ENCODE peak calls at places on chromosomes 5 and 9, in eight cellular contexts. R, S, T, O, A, Y, W and Q are unnamed samples.

GRCh38 chr9:132782106-132782505 is 96.0 kb downstream of the AK8 start:
- DNase-seq in R (no peak), S (no peak), T (no peak), O (no peak), A (no peak), Y (no peak), W (no peak), Q (no peak)

GRCh38 chr5:140023611-140024191 is 19.4 kb downstream of the NRG2 start:
- DNase-seq in R (no peak), S (no peak), T (no peak), O (no peak), A (peak), Y (no peak), W (no peak), Q (no peak)

GRCh38 chr9:8780386-8780785 is 980.8 kb upstream of the DMAC1 start:
- DNase-seq in R (no peak), S (no peak), T (no peak), O (no peak), A (no peak), Y (no peak), W (no peak), Q (no peak)

GRCh38 chr5:112491257-112491656 is 72.2 kb upstream of the EPB41L4A start:
- DNase-seq in R (no peak), S (peak), T (no peak), O (no peak), A (peak), Y (no peak), W (peak), Q (no peak)

GRCh38 chr9:135242406-135242805 is 154.9 kb downstream of the OLFM1 start:
- DNase-seq in R (no peak), S (no peak), T (no peak), O (no peak), A (no peak), Y (no peak), W (no peak), Q (no peak)

GRCh38 chr5:179866241-179867078 is 7.8 kb upstream of the MRNIP start:
- DNase-seq in R (no peak), S (peak), T (peak), O (no peak), A (no peak), Y (no peak), W (no peak), Q (no peak)

GRCh38 chr5:173602423-173602822 is 14.0 kb downstream of the BOD1 start:
- DNase-seq in R (no peak), S (no peak), T (no peak), O (peak), A (no peak), Y (no peak), W (no peak), Q (no peak)

GRCh38 chr5:59810041-59810440 is 83.5 kb downstream of the PDE4D start:
- DNase-seq in R (peak), S (peak), T (peak), O (peak), A (peak), Y (peak), W (peak), Q (peak)

GRCh38 chr9:126667190-126668055 is 53.7 kb downstream of the LMX1B start:
- DNase-seq in R (no peak), S (no peak), T (no peak), O (no peak), A (no peak), Y (no peak), W (peak), Q (no peak)

GRCh38 chr5:81187885-81188284 is 45.2 kb upstream of the CKMT2 start:
- DNase-seq in R (peak), S (no peak), T (peak), O (no peak), A (no peak), Y (no peak), W (no peak), Q (no peak)

GRCh38 chr9:19386469-19387044 is 6.5 kb upstream of the RPS6 start:
- DNase-seq in R (no peak), S (no peak), T (no peak), O (no peak), A (no peak), Y (no peak), W (no peak), Q (no peak)

GRCh38 chr9:132791699-132792240 is 86.3 kb downstream of the AK8 start:
- DNase-seq in R (no peak), S (no peak), T (no peak), O (no peak), A (no peak), Y (no peak), W (no peak), Q (no peak)

GRCh38 chr5:57986746-57987145 is 473.1 kb downstream of the PLK2 start:
- DNase-seq in R (no peak), S (peak), T (no peak), O (no peak), A (no peak), Y (no peak), W (peak), Q (no peak)

GRCh38 chr5:15798006-15798405 is 298.0 kb downstream of the FBXL7 start:
- DNase-seq in R (no peak), S (no peak), T (no peak), O (no peak), A (no peak), Y (peak), W (no peak), Q (no peak)

GRCh38 chr5:32400394-32400793 is 44.1 kb downstream of the ZFR start:
- DNase-seq in R (no peak), S (no peak), T (no peak), O (no peak), A (no peak), Y (no peak), W (no peak), Q (no peak)

GRCh38 chr5:85646036-85646435 is 971.7 kb upstream of the COX7C start:
- DNase-seq in R (no peak), S (no peak), T (no peak), O (no peak), A (no peak), Y (no peak), W (no peak), Q (no peak)

GRCh38 chr9:38108326-38108725 is 39.3 kb upstream of the SHB start:
- DNase-seq in R (no peak), S (no peak), T (no peak), O (no peak), A (no peak), Y (no peak), W (no peak), Q (no peak)

GRCh38 chr9:86181379-86182315 is 77.8 kb downstream of the C9orf153 start:
- DNase-seq in R (no peak), S (no peak), T (no peak), O (no peak), A (no peak), Y (no peak), W (no peak), Q (no peak)
- H3K4me3 ChIP-seq in R (no peak), S (no peak), T (no peak), O (no peak), A (no peak), Y (no peak), W (no peak), Q (no peak)

GRCh38 chr5:14038341-14038959 is 94.0 kb upstream of the DNAH5 start:
- DNase-seq in R (no peak), S (peak), T (no peak), O (no peak), A (no peak), Y (no peak), W (no peak), Q (no peak)

GRCh38 chr5:14039576-14039975 is 95.1 kb upstream of the DNAH5 start:
- DNase-seq in R (no peak), S (peak), T (no peak), O (no peak), A (no peak), Y (no peak), W (no peak), Q (no peak)

GRCh38 chr5:14041528-14042184 is 97.2 kb upstream of the DNAH5 start:
- DNase-seq in R (no peak), S (no peak), T (no peak), O (no peak), A (no peak), Y (no peak), W (no peak), Q (no peak)

GRCh38 chr5:14039063-14039462 is 94.6 kb upstream of the DNAH5 start:
- DNase-seq in R (no peak), S (peak), T (no peak), O (no peak), A (no peak), Y (no peak), W (no peak), Q (no peak)

DNA sequence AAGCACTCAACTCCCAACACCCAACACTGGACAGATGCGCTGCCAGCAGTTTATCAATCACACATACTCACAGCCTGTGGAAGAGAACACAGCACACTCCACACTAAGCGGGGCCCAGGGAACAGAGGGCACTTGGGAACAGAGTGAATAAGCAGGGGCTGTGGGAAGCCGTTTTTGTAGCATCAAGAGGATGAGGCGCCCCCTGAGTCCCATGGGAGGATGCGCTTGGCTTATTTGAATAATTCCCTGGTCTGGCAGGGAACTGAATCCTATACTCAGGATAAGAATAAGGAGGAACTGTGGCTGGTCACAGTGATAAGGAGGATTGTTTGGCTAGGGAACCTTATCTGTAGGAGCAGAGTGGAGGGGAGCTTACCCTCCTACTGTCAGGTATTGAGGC is 96.1 kb upstream of the DNAH5 start:
- DNase-seq in R (no peak), S (no peak), T (no peak), O (no peak), A (no peak), Y (no peak), W (peak), Q (no peak)
- H3K27ac ChIP-seq in R (no peak), S (peak), T (no peak), O (no peak), A (no peak), Y (no peak), W (no peak), Q (no peak)

GRCh38 chr9:73152445-73152844 is 780 bp downstream of the ANXA1 start:
- DNase-seq in R (no peak), S (no peak), T (no peak), O (no peak), A (no peak), Y (no peak), W (peak), Q (no peak)

GRCh38 chr9:73151653-73152382 is at the start of gene ANXA1:
- DNase-seq in R (no peak), S (peak), T (no peak), O (no peak), A (no peak), Y (no peak), W (peak), Q (no peak)

GRCh38 chr9:73154271-73154670 is 2.6 kb downstream of the ANXA1 start:
- DNase-seq in R (no peak), S (no peak), T (no peak), O (no peak), A (no peak), Y (no peak), W (no peak), Q (no peak)

GRCh38 chr9:73153793-73154227 is 2.1 kb downstream of the ANXA1 start:
- DNase-seq in R (no peak), S (peak), T (no peak), O (no peak), A (no peak), Y (no peak), W (peak), Q (no peak)

GRCh38 chr9:73152953-73153352 is 1.3 kb downstream of the ANXA1 start:
- DNase-seq in R (no peak), S (no peak), T (no peak), O (no peak), A (no peak), Y (no peak), W (no peak), Q (no peak)
- H3K4me3 ChIP-seq in R (peak), S (peak), T (no peak), O (no peak), A (no peak), Y (peak), W (peak), Q (no peak)

DNA sequence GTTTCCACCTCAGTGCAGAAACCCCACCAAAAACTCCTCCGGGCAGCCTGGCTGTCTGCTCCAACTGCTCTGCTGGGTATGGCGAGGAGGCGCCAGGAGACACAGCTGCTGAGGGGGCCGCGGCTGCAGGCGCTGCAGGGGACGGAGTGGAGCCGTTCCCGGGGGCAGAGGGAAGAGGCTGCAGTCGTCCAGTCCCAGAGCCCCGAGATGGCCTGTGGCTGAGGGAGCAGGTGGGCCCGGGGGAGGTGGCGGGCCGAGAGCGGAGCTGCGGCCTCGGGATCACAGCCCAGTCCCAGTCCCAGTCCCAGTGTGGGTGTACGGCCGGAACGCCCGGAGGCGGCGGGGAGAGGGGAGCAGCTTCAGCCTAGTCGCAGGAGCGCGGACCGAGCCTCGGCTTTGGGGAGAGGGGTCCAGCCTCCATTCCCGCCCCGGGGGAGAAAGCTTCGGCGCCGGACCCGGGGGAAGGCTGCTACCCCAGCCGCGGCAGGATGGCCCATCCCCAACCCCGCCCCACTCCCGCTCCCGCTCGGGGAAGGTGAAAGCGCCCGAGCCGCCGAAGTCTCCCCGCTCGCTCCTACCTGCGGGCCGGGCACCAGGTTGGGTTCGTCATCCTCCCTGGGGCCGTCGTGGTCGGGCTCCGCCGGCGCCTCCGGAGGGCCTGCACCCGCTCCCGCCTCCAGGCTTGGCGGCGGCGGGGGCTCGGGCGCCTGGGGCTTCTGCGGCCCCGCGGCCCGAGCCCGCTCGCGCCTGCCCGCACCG is 513 bp downstream of the FAM193B start:
- DNase-seq in R (peak), S (no peak), T (peak), O (peak), A (peak), Y (peak), W (peak), Q (no peak)
- H3K27ac ChIP-seq in R (peak), S (peak), T (no peak), O (peak), A (peak), Y (peak), W (peak), Q (no peak)

GRCh38 chr5:147483961-147484707 is 25.7 kb downstream of the DPYSL3 start:
- DNase-seq in R (peak), S (peak), T (no peak), O (peak), A (peak), Y (no peak), W (peak), Q (no peak)
- H3K4me3 ChIP-seq in R (no peak), S (no peak), T (no peak), O (no peak), A (peak), Y (no peak), W (no peak), Q (no peak)

DNA sequence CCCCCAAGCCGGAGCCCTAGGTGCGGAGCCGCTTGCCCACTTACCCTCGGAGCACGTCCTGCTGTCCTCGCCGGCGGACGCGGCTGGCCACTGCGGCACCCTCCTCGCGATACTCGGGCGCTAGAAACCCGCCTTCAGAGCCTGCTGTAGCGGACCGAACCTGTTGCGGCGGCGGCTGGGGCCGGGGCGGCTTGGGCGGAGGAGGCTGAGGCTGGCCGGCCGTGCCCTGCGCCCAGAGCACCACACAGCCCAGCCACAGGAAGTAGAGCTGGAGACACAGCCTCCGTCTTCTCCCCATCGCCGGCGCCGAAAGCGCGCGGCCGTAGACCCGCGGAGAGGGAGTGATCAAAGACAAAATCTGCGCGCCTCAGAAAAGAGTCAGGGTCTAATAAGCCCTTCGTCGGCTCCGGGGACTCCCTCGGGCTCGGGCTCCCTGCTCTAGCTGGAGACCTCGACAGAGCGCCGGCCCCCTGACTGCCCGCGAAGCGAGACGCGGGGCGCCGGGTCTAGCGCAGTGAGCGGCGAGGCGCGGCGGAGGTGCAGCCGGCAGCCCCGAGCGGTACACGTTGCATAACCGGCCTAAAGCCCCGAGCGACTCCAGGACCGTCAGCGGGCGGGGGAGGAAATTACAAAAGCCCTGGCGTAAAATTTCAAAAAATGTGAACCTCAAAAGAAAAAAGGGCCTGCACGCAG is 593 bp downstream of the FBN2 start:
- DNase-seq in R (peak), S (peak), T (peak), O (peak), A (peak), Y (no peak), W (peak), Q (peak)
- H3K27ac ChIP-seq in R (peak), S (peak), T (no peak), O (no peak), A (no peak), Y (no peak), W (no peak), Q (no peak)

GRCh38 chr9:2243666-2244555 is 228.8 kb downstream of the SMARCA2 start:
- DNase-seq in R (no peak), S (no peak), T (no peak), O (no peak), A (no peak), Y (no peak), W (no peak), Q (no peak)

GRCh38 chr9:2241461-2241874 is 226.3 kb downstream of the SMARCA2 start:
- DNase-seq in R (no peak), S (peak), T (peak), O (peak), A (peak), Y (no peak), W (no peak), Q (peak)

GRCh38 chr9:2241875-2242741 is 227.0 kb downstream of the SMARCA2 start:
- DNase-seq in R (peak), S (peak), T (peak), O (peak), A (peak), Y (peak), W (peak), Q (peak)

GRCh38 chr9:2248768-2249167 is 233.6 kb downstream of the SMARCA2 start:
- DNase-seq in R (no peak), S (peak), T (no peak), O (no peak), A (no peak), Y (no peak), W (no peak), Q (no peak)

GRCh38 chr9:2242778-2243395 is 227.7 kb downstream of the SMARCA2 start:
- DNase-seq in R (no peak), S (no peak), T (no peak), O (no peak), A (no peak), Y (no peak), W (no peak), Q (no peak)
- H3K4me3 ChIP-seq in R (peak), S (peak), T (peak), O (no peak), A (no peak), Y (peak), W (peak), Q (no peak)

GRCh38 chr9:87556039-87556438 is 58.4 kb downstream of the DAPK1 start:
- DNase-seq in R (no peak), S (no peak), T (peak), O (no peak), A (no peak), Y (no peak), W (no peak), Q (no peak)

GRCh38 chr9:87558606-87559005 is 60.9 kb downstream of the DAPK1 start:
- DNase-seq in R (no peak), S (no peak), T (no peak), O (no peak), A (no peak), Y (no peak), W (no peak), Q (no peak)

GRCh38 chr9:87554976-87555375 is 57.3 kb downstream of the DAPK1 start:
- DNase-seq in R (no peak), S (no peak), T (no peak), O (no peak), A (no peak), Y (no peak), W (no peak), Q (no peak)

GRCh38 chr9:87556821-87557220 is 59.2 kb downstream of the DAPK1 start:
- DNase-seq in R (peak), S (no peak), T (no peak), O (no peak), A (no peak), Y (no peak), W (no peak), Q (no peak)

DNA sequence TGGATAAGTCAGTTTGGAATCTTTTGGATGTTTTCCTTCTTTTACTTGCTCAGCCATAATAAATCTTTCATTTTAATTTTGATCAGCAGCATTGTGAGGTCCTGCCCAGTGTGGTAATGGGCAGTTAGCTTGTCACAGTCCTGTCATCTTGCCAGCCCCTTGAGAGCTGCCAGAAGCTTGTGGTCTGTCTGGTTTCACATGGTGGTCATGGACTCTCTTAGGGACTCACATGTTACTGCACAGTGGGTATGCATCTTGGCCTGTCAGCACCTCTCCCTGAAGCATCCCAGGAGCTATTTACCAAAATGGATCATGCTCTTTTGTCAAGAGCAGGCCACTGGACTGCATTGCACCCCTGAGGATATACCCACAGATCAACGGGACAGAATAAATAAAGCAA is 60.3 kb downstream of the DAPK1 start:
- DNase-seq in R (no peak), S (no peak), T (peak), O (no peak), A (no peak), Y (no peak), W (no peak), Q (no peak)
- H3K27ac ChIP-seq in R (no peak), S (no peak), T (peak), O (peak), A (no peak), Y (no peak), W (peak), Q (no peak)

GRCh38 chr5:134649163-134649916 is 755 bp downstream of the SEC24A start:
- DNase-seq in R (no peak), S (no peak), T (peak), O (peak), A (no peak), Y (no peak), W (no peak), Q (no peak)
- H3K4me3 ChIP-seq in R (peak), S (peak), T (peak), O (peak), A (peak), Y (peak), W (peak), Q (peak)

GRCh38 chr5:41510176-41510831 is at the start of gene PLCXD3:
- DNase-seq in R (peak), S (peak), T (no peak), O (peak), A (peak), Y (no peak), W (peak), Q (no peak)
- H3K27ac ChIP-seq in R (peak), S (peak), T (no peak), O (no peak), A (no peak), Y (peak), W (no peak), Q (no peak)